ENCODE peak calls at places on chromosomes 12 and 14, in six cellular contexts. One of them, this sample, is unnamed.

GRCh38 chr12:118361889-118362288 is 10.8 kb downstream of the TAOK3 start:
- DNase-seq in activated T-cell treated with anti-CD3 and anti-CD28 coated beads for 1 hour: no peak
- DNase-seq in posterior vena cava: no peak
- DNase-seq in heart right ventricle: no peak
- DNase-seq in AG09309: no peak
- DNase-seq in COR-L47: no peak
- DNase-seq in this sample: no peak

GRCh38 chr14:67241416-67242362 is at the start of gene PALS1:
- DNase-seq in activated T-cell treated with anti-CD3 and anti-CD28 coated beads for 1 hour: no peak
- DNase-seq in posterior vena cava: peak; percentile 90
- DNase-seq in heart right ventricle: no peak
- DNase-seq in AG09309: peak; percentile 54
- DNase-seq in COR-L47: peak; percentile 61
- DNase-seq in this sample: peak; percentile 43

GRCh38 chr14:49512571-49512970 is 73.6 kb downstream of the RPS29 start:
- DNase-seq in activated T-cell treated with anti-CD3 and anti-CD28 coated beads for 1 hour: no peak
- DNase-seq in posterior vena cava: no peak
- DNase-seq in heart right ventricle: no peak
- DNase-seq in AG09309: no peak
- DNase-seq in COR-L47: no peak
- DNase-seq in this sample: no peak

GRCh38 chr14:69632154-69632553 is 20.8 kb downstream of the SUSD6 start:
- DNase-seq in activated T-cell treated with anti-CD3 and anti-CD28 coated beads for 1 hour: no peak
- DNase-seq in posterior vena cava: no peak
- DNase-seq in heart right ventricle: no peak
- DNase-seq in AG09309: no peak
- DNase-seq in COR-L47: no peak
- DNase-seq in this sample: no peak

GRCh38 chr14:26163761-26164160 is 434.1 kb downstream of the NOVA1 start:
- DNase-seq in activated T-cell treated with anti-CD3 and anti-CD28 coated beads for 1 hour: no peak
- DNase-seq in posterior vena cava: no peak
- DNase-seq in heart right ventricle: no peak
- DNase-seq in AG09309: no peak
- DNase-seq in COR-L47: peak; percentile 44
- DNase-seq in this sample: no peak

GRCh38 chr12:14885718-14886201 is at the start of gene MGP:
- DNase-seq in activated T-cell treated with anti-CD3 and anti-CD28 coated beads for 1 hour: no peak
- DNase-seq in posterior vena cava: peak; percentile 82
- DNase-seq in heart right ventricle: no peak
- DNase-seq in AG09309: peak; percentile 3
- DNase-seq in COR-L47: no peak
- DNase-seq in this sample: peak; percentile 35

GRCh38 chr12:49518914-49519573 is 19.8 kb upstream of the KCNH3 start:
- DNase-seq in activated T-cell treated with anti-CD3 and anti-CD28 coated beads for 1 hour: no peak
- DNase-seq in posterior vena cava: no peak
- DNase-seq in heart right ventricle: no peak
- DNase-seq in AG09309: no peak
- DNase-seq in COR-L47: no peak
- DNase-seq in this sample: no peak

GRCh38 chr12:143964-144649 is 69.8 kb downstream of the SLC6A12 start:
- DNase-seq in activated T-cell treated with anti-CD3 and anti-CD28 coated beads for 1 hour: no peak
- DNase-seq in posterior vena cava: no peak
- DNase-seq in heart right ventricle: no peak
- DNase-seq in AG09309: no peak
- DNase-seq in COR-L47: no peak
- DNase-seq in this sample: peak; percentile 54

GRCh38 chr12:111174283-111175108 is 194.4 kb downstream of the PHETA1 start:
- DNase-seq in activated T-cell treated with anti-CD3 and anti-CD28 coated beads for 1 hour: no peak
- DNase-seq in posterior vena cava: no peak
- DNase-seq in heart right ventricle: no peak
- DNase-seq in AG09309: no peak
- DNase-seq in COR-L47: no peak
- DNase-seq in this sample: no peak

GRCh38 chr12:22738945-22739344 is 114.0 kb downstream of the ETNK1 start:
- DNase-seq in activated T-cell treated with anti-CD3 and anti-CD28 coated beads for 1 hour: no peak
- DNase-seq in posterior vena cava: no peak
- DNase-seq in heart right ventricle: no peak
- DNase-seq in AG09309: peak; percentile 18
- DNase-seq in COR-L47: no peak
- DNase-seq in this sample: no peak

GRCh38 chr14:86673523-86673969 is 1143.6 kb downstream of the FLRT2 start:
- DNase-seq in activated T-cell treated with anti-CD3 and anti-CD28 coated beads for 1 hour: no peak
- DNase-seq in posterior vena cava: no peak
- DNase-seq in heart right ventricle: no peak
- DNase-seq in AG09309: no peak
- DNase-seq in COR-L47: no peak
- DNase-seq in this sample: peak; percentile 34

GRCh38 chr12:109099426-109100020 is 2.1 kb downstream of the UNG start:
- DNase-seq in activated T-cell treated with anti-CD3 and anti-CD28 coated beads for 1 hour: no peak
- DNase-seq in posterior vena cava: no peak
- DNase-seq in heart right ventricle: no peak
- DNase-seq in AG09309: no peak
- DNase-seq in COR-L47: no peak
- DNase-seq in this sample: no peak

GRCh38 chr12:110906985-110907384 is 13.4 kb downstream of the MYL2 start:
- DNase-seq in activated T-cell treated with anti-CD3 and anti-CD28 coated beads for 1 hour: no peak
- DNase-seq in posterior vena cava: no peak
- DNase-seq in heart right ventricle: no peak
- DNase-seq in AG09309: no peak
- DNase-seq in COR-L47: no peak
- DNase-seq in this sample: no peak